ENCODE peak calls at places on chromosomes 6 and 20, in eight cellular contexts. H is AG08396; U is uterus; G is ecto neural progenitor cell; L is colonic mucosa; E is activated T-helper 1 cell treated with anti-CD3 and anti-CD28 coated beads, Interleukin-2, amount 50 U/mL, for 16 hours; S is fibroblast of pulmonary artery; C is NCI-H345. V is an unnamed sample.

GRCh38 chr6:43744931-43745727 is 24.9 kb upstream of the VEGFA start:
- DNase-seq in E (no peak), L (no peak), U (no peak), S (no peak), G (no peak), H (no peak), C (no peak), V (no peak)

GRCh38 chr6:148999501-148999900 is 252.7 kb downstream of the UST start:
- DNase-seq in G (no peak), L (no peak), H (no peak), U (no peak), S (peak), C (no peak), E (no peak), V (no peak)

GRCh38 chr6:25138697-25139051 is 140.5 kb upstream of the CARMIL1 start:
- DNase-seq in G (no peak), C (no peak), U (no peak), H (peak), E (no peak), S (peak), L (no peak), V (no peak)

GRCh38 chr6:118100763-118101162 is 193.7 kb downstream of the SLC35F1 start:
- DNase-seq in G (no peak), U (no peak), H (no peak), S (no peak), E (no peak), C (no peak), L (no peak), V (no peak)

GRCh38 chr6:27472182-27472616 is 706 bp downstream of the ZNF184 start:
- DNase-seq in G (no peak), E (peak), U (peak), L (peak), S (peak), C (peak), H (peak), V (peak)

GRCh38 chr20:35121186-35121585 is 25.9 kb downstream of the EDEM2 start:
- DNase-seq in C (no peak), L (no peak), H (no peak), S (no peak), G (no peak), U (no peak), E (no peak), V (no peak)

GRCh38 chr20:23446505-23446904 is 6.2 kb downstream of the CST11 start:
- DNase-seq in U (peak), E (no peak), S (peak), H (peak), C (no peak), L (peak), G (peak), V (peak)

GRCh38 chr20:58472273-58473018 is 42.8 kb downstream of the APCDD1L start:
- DNase-seq in C (no peak), S (no peak), U (no peak), E (no peak), H (no peak), G (peak), L (no peak), V (no peak)

GRCh38 chr20:3580412-3580811 is 82.8 kb downstream of the GFRA4 start:
- DNase-seq in C (no peak), S (no peak), E (no peak), H (no peak), U (no peak), G (no peak), L (no peak), V (no peak)

GRCh38 chr6:9131201-9131600 is 695.9 kb upstream of the SLC35B3 start:
- DNase-seq in S (no peak), H (no peak), U (no peak), E (no peak), C (no peak), L (no peak), G (no peak), V (no peak)

GRCh38 chr20:198225-198624 is 8.7 kb upstream of the DEFB128 start:
- DNase-seq in U (no peak), G (no peak), H (no peak), C (no peak), E (no peak), S (no peak), L (no peak), V (no peak)

GRCh38 chr20:24470031-24470781 is 777 bp downstream of the SYNDIG1 start:
- DNase-seq in G (peak), U (no peak), L (no peak), E (no peak), H (peak), S (no peak), C (peak), V (peak)

GRCh38 chr20:61441537-61441936 is 189.5 kb downstream of the CDH4 start:
- DNase-seq in C (no peak), L (no peak), G (no peak), E (no peak), U (no peak), S (no peak), H (no peak), V (no peak)

GRCh38 chr20:3795511-3796468 is at the start of gene CDC25B:
- DNase-seq in U (peak), H (peak), G (peak), E (peak), L (peak), C (peak), S (peak), V (peak)

GRCh38 chr20:58372836-58373235 is 16.2 kb upstream of the VAPB start:
- DNase-seq in U (no peak), L (no peak), C (no peak), G (peak), H (no peak), E (no peak), S (no peak), V (peak)

GRCh38 chr20:18679020-18679419 is 91.2 kb downstream of the DTD1 start:
- DNase-seq in G (no peak), C (peak), E (no peak), H (no peak), L (no peak), U (no peak), S (peak), V (no peak)

GRCh38 chr20:25040438-25040831 is 17.5 kb downstream of the ACSS1 start:
- DNase-seq in C (no peak), G (no peak), E (no peak), H (peak), S (peak), U (peak), L (peak), V (no peak)

GRCh38 chr6:65922049-65922448 is 215.0 kb upstream of the EYS start:
- DNase-seq in C (no peak), L (no peak), U (no peak), E (no peak), H (no peak), G (no peak), S (no peak), V (no peak)

GRCh38 chr6:87391334-87391733 is 16.4 kb upstream of the CFAP206 start:
- DNase-seq in C (peak), H (peak), S (peak), G (peak), L (no peak), U (no peak), E (no peak), V (peak)

GRCh38 chr20:50357783-50358161 is 152.4 kb upstream of the PTPN1 start:
- DNase-seq in C (no peak), U (no peak), E (no peak), H (no peak), G (no peak), L (no peak), S (no peak), V (no peak)

GRCh38 chr20:61639200-61639599 is 387.1 kb downstream of the CDH4 start:
- DNase-seq in L (no peak), G (no peak), E (no peak), S (no peak), C (no peak), H (peak), U (no peak), V (no peak)

GRCh38 chr6:1635305-1636010 is 25.7 kb downstream of the FOXC1 start:
- DNase-seq in E (no peak), H (no peak), C (no peak), L (no peak), G (no peak), U (no peak), S (no peak), V (no peak)

GRCh38 chr6:43846556-43846955 is 76.5 kb downstream of the VEGFA start:
- DNase-seq in C (no peak), G (no peak), S (no peak), E (no peak), H (no peak), U (no peak), L (no peak), V (no peak)

GRCh38 chr6:7540595-7540994 is 876 bp upstream of the DSP start:
- DNase-seq in E (no peak), S (no peak), G (peak), L (no peak), U (no peak), H (no peak), C (no peak), V (no peak)

GRCh38 chr6:150966786-150967185 is 101.3 kb downstream of the MTHFD1L start:
- DNase-seq in G (no peak), U (no peak), H (no peak), S (no peak), L (peak), E (no peak), C (peak), V (no peak)

GRCh38 chr6:138653435-138653834 is 120.1 kb upstream of the CCDC28A start:
- DNase-seq in C (no peak), L (no peak), G (no peak), E (no peak), H (no peak), U (no peak), S (no peak), V (no peak)

GRCh38 chr6:14502551-14502950 is 385.0 kb downstream of the CD83 start:
- DNase-seq in U (no peak), L (no peak), C (no peak), H (no peak), S (no peak), E (no peak), G (no peak), V (no peak)

GRCh38 chr6:170135461-170135820 is 155.4 kb downstream of the DLL1 start:
- DNase-seq in U (no peak), H (no peak), G (no peak), C (no peak), L (no peak), E (no peak), S (no peak), V (no peak)

GRCh38 chr6:4291453-4292403 is 156.4 kb upstream of the ECI2 start:
- DNase-seq in G (no peak), U (no peak), C (no peak), S (peak), E (no peak), L (no peak), H (peak), V (no peak)

GRCh38 chr6:128417698-128418097 is 102.7 kb downstream of the PTPRK start:
- DNase-seq in G (no peak), L (no peak), U (no peak), E (no peak), H (no peak), C (no peak), S (peak), V (no peak)

V was measured in glutamatergic neuron.